ENCODE peak calls at places on chromosomes 3 and 15, in ten cellular contexts. One of them, this sample, is unnamed.

GRCh38 chr15:67884514-67885225 is 44.8 kb upstream of the RNU6-1 start:
- DNase-seq in upper lobe of right lung: peak; percentile 94
- DNase-seq in pancreas: peak; percentile 89
- DNase-seq in GF-D8: peak; percentile 32
- DNase-seq in T-helper 9 cell: peak; percentile 21
- DNase-seq in dorsolateral prefrontal cortex: peak; percentile 44
- DNase-seq in amygdala: peak; percentile 35
- DNase-seq in heart right ventricle: peak; percentile 85
- DNase-seq in progenitor cell of endocrine pancreas: peak; percentile 61
- DNase-seq in GM12878: no peak
- DNase-seq in this sample: peak; percentile 49

GRCh38 chr3:123618768-123619484 is 34.1 kb upstream of the HACD2 start:
- DNase-seq in upper lobe of right lung: no peak
- DNase-seq in pancreas: no peak
- DNase-seq in GF-D8: peak; percentile 71
- DNase-seq in T-helper 9 cell: no peak
- DNase-seq in dorsolateral prefrontal cortex: peak; percentile 35
- DNase-seq in amygdala: peak; percentile 29
- DNase-seq in heart right ventricle: peak; percentile 73
- DNase-seq in progenitor cell of endocrine pancreas: no peak
- DNase-seq in GM12878: no peak
- DNase-seq in this sample: no peak

GRCh38 chr3:138938056-138938876 is 8.7 kb downstream of the FOXL2 start:
- DNase-seq in upper lobe of right lung: no peak
- DNase-seq in pancreas: no peak
- DNase-seq in GF-D8: no peak
- DNase-seq in T-helper 9 cell: no peak
- DNase-seq in dorsolateral prefrontal cortex: no peak
- DNase-seq in amygdala: no peak
- DNase-seq in heart right ventricle: no peak
- DNase-seq in progenitor cell of endocrine pancreas: no peak
- DNase-seq in GM12878: no peak
- DNase-seq in this sample: no peak

GRCh38 chr15:69317392-69317841 is 18.7 kb downstream of the PAQR5 start:
- DNase-seq in upper lobe of right lung: no peak
- DNase-seq in pancreas: no peak
- DNase-seq in GF-D8: no peak
- DNase-seq in T-helper 9 cell: no peak
- DNase-seq in dorsolateral prefrontal cortex: no peak
- DNase-seq in amygdala: no peak
- DNase-seq in heart right ventricle: no peak
- DNase-seq in progenitor cell of endocrine pancreas: no peak
- DNase-seq in GM12878: no peak
- DNase-seq in this sample: no peak

GRCh38 chr3:78204977-78205376 is 1165.1 kb downstream of the ROBO2 start:
- DNase-seq in upper lobe of right lung: no peak
- DNase-seq in pancreas: no peak
- DNase-seq in GF-D8: no peak
- DNase-seq in T-helper 9 cell: no peak
- DNase-seq in dorsolateral prefrontal cortex: no peak
- DNase-seq in amygdala: no peak
- DNase-seq in heart right ventricle: peak; percentile 3
- DNase-seq in progenitor cell of endocrine pancreas: no peak
- DNase-seq in GM12878: no peak
- DNase-seq in this sample: no peak

GRCh38 chr3:188584162-188584529 is 430.2 kb downstream of the LPP start:
- DNase-seq in upper lobe of right lung: no peak
- DNase-seq in pancreas: no peak
- DNase-seq in GF-D8: no peak
- DNase-seq in T-helper 9 cell: no peak
- DNase-seq in dorsolateral prefrontal cortex: no peak
- DNase-seq in amygdala: no peak
- DNase-seq in heart right ventricle: no peak
- DNase-seq in progenitor cell of endocrine pancreas: no peak
- DNase-seq in GM12878: no peak
- DNase-seq in this sample: no peak

GRCh38 chr15:88894819-88895767 is at the start of gene HAPLN3:
- DNase-seq in upper lobe of right lung: no peak
- DNase-seq in pancreas: no peak
- DNase-seq in GF-D8: no peak
- DNase-seq in T-helper 9 cell: peak; percentile 40
- DNase-seq in dorsolateral prefrontal cortex: no peak
- DNase-seq in amygdala: no peak
- DNase-seq in heart right ventricle: no peak
- DNase-seq in progenitor cell of endocrine pancreas: no peak
- DNase-seq in GM12878: no peak
- DNase-seq in this sample: no peak

GRCh38 chr3:98980915-98981596 is 79.6 kb upstream of the DCBLD2 start:
- DNase-seq in upper lobe of right lung: no peak
- DNase-seq in pancreas: no peak
- DNase-seq in GF-D8: peak; percentile 21
- DNase-seq in T-helper 9 cell: no peak
- DNase-seq in dorsolateral prefrontal cortex: no peak
- DNase-seq in amygdala: no peak
- DNase-seq in heart right ventricle: no peak
- DNase-seq in progenitor cell of endocrine pancreas: no peak
- DNase-seq in GM12878: peak; percentile 79
- DNase-seq in this sample: no peak

GRCh38 chr3:68876112-68876713 is 56.1 kb downstream of the TAFA4 start:
- DNase-seq in upper lobe of right lung: no peak
- DNase-seq in pancreas: no peak
- DNase-seq in GF-D8: no peak
- DNase-seq in T-helper 9 cell: no peak
- DNase-seq in dorsolateral prefrontal cortex: no peak
- DNase-seq in amygdala: no peak
- DNase-seq in heart right ventricle: peak; percentile 14
- DNase-seq in progenitor cell of endocrine pancreas: no peak
- DNase-seq in GM12878: peak; percentile 17
- DNase-seq in this sample: no peak

GRCh38 chr15:66965201-66965900 is 100.1 kb upstream of the SMAD3 start:
- DNase-seq in upper lobe of right lung: no peak
- DNase-seq in pancreas: no peak
- DNase-seq in GF-D8: no peak
- DNase-seq in T-helper 9 cell: no peak
- DNase-seq in dorsolateral prefrontal cortex: no peak
- DNase-seq in amygdala: no peak
- DNase-seq in heart right ventricle: no peak
- DNase-seq in progenitor cell of endocrine pancreas: no peak
- DNase-seq in GM12878: no peak
- DNase-seq in this sample: no peak

GRCh38 chr15:99105516-99106341 is 849 bp downstream of the SYNM start:
- DNase-seq in upper lobe of right lung: no peak
- DNase-seq in pancreas: peak; percentile 84
- DNase-seq in GF-D8: no peak
- DNase-seq in T-helper 9 cell: no peak
- DNase-seq in dorsolateral prefrontal cortex: no peak
- DNase-seq in amygdala: peak; percentile 13
- DNase-seq in heart right ventricle: peak; percentile 47
- DNase-seq in progenitor cell of endocrine pancreas: peak; percentile 30
- DNase-seq in GM12878: no peak
- DNase-seq in this sample: no peak

GRCh38 chr3:31014317-31015040 is 120.0 kb upstream of the GADL1 start:
- DNase-seq in upper lobe of right lung: no peak
- DNase-seq in pancreas: no peak
- DNase-seq in GF-D8: no peak
- DNase-seq in T-helper 9 cell: no peak
- DNase-seq in dorsolateral prefrontal cortex: no peak
- DNase-seq in amygdala: no peak
- DNase-seq in heart right ventricle: no peak
- DNase-seq in progenitor cell of endocrine pancreas: no peak
- DNase-seq in GM12878: no peak
- DNase-seq in this sample: no peak

GRCh38 chr3:13564751-13565560 is 16.0 kb downstream of the FBLN2 start:
- DNase-seq in upper lobe of right lung: no peak
- DNase-seq in pancreas: no peak
- DNase-seq in GF-D8: no peak
- DNase-seq in T-helper 9 cell: no peak
- DNase-seq in dorsolateral prefrontal cortex: no peak
- DNase-seq in amygdala: no peak
- DNase-seq in heart right ventricle: peak; percentile 68
- DNase-seq in progenitor cell of endocrine pancreas: no peak
- DNase-seq in GM12878: no peak
- DNase-seq in this sample: no peak

GRCh38 chr3:182940266-182940808 is 40.0 kb downstream of the DCUN1D1 start:
- DNase-seq in upper lobe of right lung: no peak
- DNase-seq in pancreas: no peak
- DNase-seq in GF-D8: no peak
- DNase-seq in T-helper 9 cell: no peak
- DNase-seq in dorsolateral prefrontal cortex: no peak
- DNase-seq in amygdala: no peak
- DNase-seq in heart right ventricle: no peak
- DNase-seq in progenitor cell of endocrine pancreas: no peak
- DNase-seq in GM12878: no peak
- DNase-seq in this sample: no peak

GRCh38 chr3:62732183-62732904 is 142.9 kb downstream of the CADPS start:
- DNase-seq in upper lobe of right lung: no peak
- DNase-seq in pancreas: no peak
- DNase-seq in GF-D8: no peak
- DNase-seq in T-helper 9 cell: no peak
- DNase-seq in dorsolateral prefrontal cortex: no peak
- DNase-seq in amygdala: no peak
- DNase-seq in heart right ventricle: no peak
- DNase-seq in progenitor cell of endocrine pancreas: no peak
- DNase-seq in GM12878: no peak
- DNase-seq in this sample: no peak

GRCh38 chr15:35000511-35000910 is 12.4 kb upstream of the ZNF770 start:
- DNase-seq in upper lobe of right lung: no peak
- DNase-seq in pancreas: no peak
- DNase-seq in GF-D8: peak; percentile 0
- DNase-seq in T-helper 9 cell: no peak
- DNase-seq in dorsolateral prefrontal cortex: no peak
- DNase-seq in amygdala: no peak
- DNase-seq in heart right ventricle: no peak
- DNase-seq in progenitor cell of endocrine pancreas: no peak
- DNase-seq in GM12878: no peak
- DNase-seq in this sample: no peak

GRCh38 chr3:64351713-64352595 is 126.7 kb upstream of the PRICKLE2 start:
- DNase-seq in upper lobe of right lung: no peak
- DNase-seq in pancreas: no peak
- DNase-seq in GF-D8: no peak
- DNase-seq in T-helper 9 cell: no peak
- DNase-seq in dorsolateral prefrontal cortex: no peak
- DNase-seq in amygdala: no peak
- DNase-seq in heart right ventricle: no peak
- DNase-seq in progenitor cell of endocrine pancreas: no peak
- DNase-seq in GM12878: no peak
- DNase-seq in this sample: no peak

GRCh38 chr3:10551821-10552630 is 46.6 kb upstream of the ATP2B2 start:
- DNase-seq in upper lobe of right lung: peak; percentile 85
- DNase-seq in pancreas: no peak
- DNase-seq in GF-D8: peak; percentile 8
- DNase-seq in T-helper 9 cell: peak; percentile 49
- DNase-seq in dorsolateral prefrontal cortex: peak; percentile 63
- DNase-seq in amygdala: peak; percentile 30
- DNase-seq in heart right ventricle: no peak
- DNase-seq in progenitor cell of endocrine pancreas: no peak
- DNase-seq in GM12878: no peak
- DNase-seq in this sample: no peak

GRCh38 chr3:139309880-139310279 is 33.9 kb upstream of the MRPS22 start:
- DNase-seq in upper lobe of right lung: no peak
- DNase-seq in pancreas: no peak
- DNase-seq in GF-D8: no peak
- DNase-seq in T-helper 9 cell: no peak
- DNase-seq in dorsolateral prefrontal cortex: no peak
- DNase-seq in amygdala: no peak
- DNase-seq in heart right ventricle: no peak
- DNase-seq in progenitor cell of endocrine pancreas: no peak
- DNase-seq in GM12878: no peak
- DNase-seq in this sample: no peak

GRCh38 chr3:80592792-80593191 is 825.0 kb upstream of the ROBO1 start:
- DNase-seq in upper lobe of right lung: no peak
- DNase-seq in pancreas: no peak
- DNase-seq in GF-D8: no peak
- DNase-seq in T-helper 9 cell: no peak
- DNase-seq in dorsolateral prefrontal cortex: no peak
- DNase-seq in amygdala: no peak
- DNase-seq in heart right ventricle: no peak
- DNase-seq in progenitor cell of endocrine pancreas: no peak
- DNase-seq in GM12878: no peak
- DNase-seq in this sample: no peak